ENCODE peak calls at places on chromosomes 6 and 20, in seven cellular contexts. Y is astrocyte, X is IMR-90, B is endodermal cell, I is endothelial cell of umbilical vein, V is H1, U is PC-3. R is an unnamed sample.
A peak's percentile ranks its signal among the peaks of the same experiment; 100 is the strongest.

GRCh38 chr6:82270791-82271392 is 23.3 kb upstream of the IBTK start:
- DNase-seq in I (peak; percentile 32), X (peak; percentile 52), U (peak; percentile 57), Y (peak; percentile 38), V (no peak), B (no peak), R (no peak)

GRCh38 chr6:51099201-51099600 is 280.5 kb downstream of the TFAP2B start:
- DNase-seq in X (no peak), U (no peak), V (no peak), I (no peak), Y (no peak), B (no peak), R (no peak)

GRCh38 chr6:113854531-113855499 is 2.3 kb upstream of the MARCKS start:
- DNase-seq in X (peak; percentile 79), Y (peak; percentile 80), U (peak; percentile 31), I (peak; percentile 90), V (no peak), B (peak; percentile 92), R (no peak)

GRCh38 chr6:40695114-40695513 is 108.0 kb upstream of the LRFN2 start:
- DNase-seq in V (no peak), Y (no peak), I (no peak), X (peak; percentile 1), B (peak; percentile 68), U (no peak), R (no peak)

GRCh38 chr6:143293526-143293925 is 157.0 kb downstream of the ADAT2 start:
- DNase-seq in V (no peak), B (no peak), Y (no peak), X (no peak), I (no peak), U (no peak), R (no peak)

GRCh38 chr6:120202878-120203277 is 853.3 kb upstream of the MAN1A1 start:
- DNase-seq in I (no peak), U (peak; percentile 29), V (no peak), B (no peak), Y (no peak), X (no peak), R (no peak)

GRCh38 chr6:129857838-129858237 is 3.3 kb downstream of the TMEM244 start:
- DNase-seq in B (no peak), Y (no peak), U (no peak), V (no peak), I (no peak), X (no peak), R (no peak)

GRCh38 chr20:11912664-11913415 is 4.9 kb upstream of the BTBD3 start:
- DNase-seq in X (no peak), B (no peak), U (no peak), V (no peak), Y (no peak), I (no peak), R (no peak)

GRCh38 chr6:23174781-23175361 is 605.5 kb downstream of the HDGFL1 start:
- DNase-seq in U (peak; percentile 95), B (no peak), I (no peak), Y (peak; percentile 97), X (peak; percentile 97), V (no peak), R (no peak)

GRCh38 chr6:165183071-165183470 is 126.3 kb downstream of the C6orf118 start:
- DNase-seq in X (no peak), V (no peak), B (no peak), U (no peak), I (no peak), Y (no peak), R (no peak)

GRCh38 chr6:135114355-135115145 is 59.9 kb upstream of the HBS1L start:
- DNase-seq in B (no peak), I (no peak), U (no peak), X (no peak), Y (no peak), V (no peak), R (no peak)

DNA sequence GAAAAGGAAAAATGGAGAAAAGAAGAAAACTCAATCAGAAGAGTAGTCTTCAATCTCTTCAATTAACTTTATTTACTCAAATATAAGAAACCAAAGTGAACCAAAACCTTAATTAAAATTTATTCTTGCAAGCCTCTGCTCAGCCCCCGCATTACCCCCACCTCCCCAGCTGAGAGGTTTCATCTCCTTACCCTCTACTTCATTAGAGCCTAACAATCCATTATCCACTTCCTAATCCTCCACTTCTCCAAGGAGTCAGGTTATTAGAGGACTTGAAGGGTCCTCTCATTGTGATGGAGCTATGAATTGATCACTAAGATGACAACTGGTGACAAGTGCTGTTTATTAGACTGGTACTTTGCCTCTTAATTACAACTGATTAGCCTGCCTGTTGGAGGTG is 956.5 kb downstream of the TFAP2A start:
- DNase-seq in I (no peak), U (no peak), Y (no peak), X (no peak), V (no peak), B (no peak), R (no peak)
- H3K9ac ChIP-seq in I (no peak overlapping the region), U (no peak overlapping the region), Y (no peak overlapping the region), X (no peak overlapping the region), V (no peak overlapping the region), B (no peak overlapping the region), R (no peak overlapping the region)

GRCh38 chr6:1393641-1394283 is 4.4 kb downstream of the FOXF2 start:
- DNase-seq in Y (no peak), I (no peak), X (no peak), V (no peak), B (peak; percentile 67), U (no peak), R (no peak)

GRCh38 chr6:1390805-1391511 is 1.6 kb downstream of the FOXF2 start:
- DNase-seq in Y (no peak), V (no peak), B (peak; percentile 82), X (peak; percentile 63), I (no peak), U (no peak), R (no peak)

GRCh38 chr6:1392813-1393640 is 3.7 kb downstream of the FOXF2 start:
- DNase-seq in U (no peak), Y (no peak), X (no peak), B (peak; percentile 79), I (no peak), V (no peak), R (no peak)

GRCh38 chr6:1390071-1390804 is 862 bp downstream of the FOXF2 start:
- DNase-seq in U (no peak), B (peak; percentile 83), V (no peak), I (peak; percentile 18), X (peak; percentile 70), Y (peak; percentile 37), R (no peak)

DNA sequence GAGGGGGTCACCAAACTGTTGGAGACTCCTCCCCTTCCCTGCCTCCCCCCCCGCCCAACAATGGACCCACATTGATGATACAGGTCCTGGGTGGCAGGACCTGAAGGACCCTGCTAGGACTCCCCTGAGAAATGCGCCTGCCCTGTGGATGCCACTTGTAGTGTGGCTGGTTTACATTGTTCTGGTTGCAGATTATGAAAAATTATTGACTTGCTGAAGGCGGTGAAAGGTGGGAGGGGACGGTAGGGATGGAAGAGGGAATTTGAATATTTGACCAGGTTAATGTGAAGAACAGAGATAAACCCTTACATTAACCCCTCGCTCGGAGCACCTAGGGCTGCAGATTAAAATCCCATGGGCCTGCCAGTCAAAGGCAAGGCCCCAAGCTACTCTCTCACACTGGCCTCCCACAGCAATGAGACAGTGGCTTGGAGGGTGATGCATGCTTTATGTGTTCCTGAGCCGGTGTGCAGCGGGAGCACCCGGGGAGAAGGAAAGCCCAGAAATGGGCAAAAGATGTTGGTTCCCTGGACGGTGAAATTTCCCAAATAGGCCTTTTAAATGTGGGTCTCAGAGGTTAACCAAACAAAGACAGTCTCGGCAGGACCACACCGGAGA is 2.4 kb downstream of the FOXF2 start:
- DNase-seq in B (peak; percentile 42), U (no peak), I (no peak), V (no peak), X (peak; percentile 69), Y (no peak), R (no peak)
- H3K27ac ChIP-seq in B (no peak overlapping the region), U (no peak overlapping the region), I (no peak overlapping the region), V (no peak overlapping the region), X (peak overlapping the region; percentile 98), Y (no peak overlapping the region), R (no peak overlapping the region)

GRCh38 chr6:156933201-156934053 is 156.2 kb downstream of the ARID1B start:
- DNase-seq in B (peak; percentile 73), V (no peak), U (no peak), Y (no peak), X (no peak), I (no peak), R (no peak)
- TF ChIP-seq CTCF in B (peak; percentile 58), V (no peak), U (peak; percentile 27), Y (no peak), X (no peak), I (no peak), R (no peak)

GRCh38 chr20:8853805-8854338 is 215.0 kb upstream of the PLCB4 start:
- DNase-seq in Y (peak; percentile 57), B (peak; percentile 57), X (peak; percentile 84), U (peak; percentile 94), I (peak; percentile 90), V (no peak), R (peak; percentile 28)
- H3K9ac ChIP-seq in Y (no peak overlapping the region), B (no peak overlapping the region), X (peak overlapping the region; percentile 56), U (no peak overlapping the region), I (no peak overlapping the region), V (no peak overlapping the region), R (no peak overlapping the region)

R was measured in DND-41.